ENCODE peak calls at places on chromosomes 13 and 19, in eight cellular contexts. One of them, this sample, is unnamed.

GRCh38 chr19:16527971-16528521 is 14.2 kb downstream of the CHERP start:
- DNase-seq in A673: peak; percentile 42
- DNase-seq in tibial nerve: no peak
- DNase-seq in cardiac fibroblast: peak; percentile 32
- DNase-seq in fibroblast of pulmonary artery: peak; percentile 27
- DNase-seq in activated CD8-positive, alpha-beta T cell treated with anti-CD3 and anti-CD28 coated beads for 36 hours: peak; percentile 62
- DNase-seq in thoracic aorta: no peak
- DNase-seq in MCF 10A: no peak
- DNase-seq in this sample: no peak

GRCh38 chr13:49218493-49219051 is 1.6 kb upstream of the MLNR start:
- DNase-seq in MCF 10A: no peak
- DNase-seq in fibroblast of pulmonary artery: no peak
- DNase-seq in activated CD8-positive, alpha-beta T cell treated with anti-CD3 and anti-CD28 coated beads for 36 hours: no peak
- DNase-seq in A673: no peak
- DNase-seq in thoracic aorta: no peak
- DNase-seq in tibial nerve: no peak
- DNase-seq in cardiac fibroblast: peak; percentile 27
- DNase-seq in this sample: no peak

GRCh38 chr13:113151745-113152707 is 6.4 kb upstream of the PROZ start:
- DNase-seq in fibroblast of pulmonary artery: peak; percentile 41
- DNase-seq in tibial nerve: no peak
- DNase-seq in cardiac fibroblast: peak; percentile 43
- DNase-seq in thoracic aorta: no peak
- DNase-seq in A673: peak; percentile 58
- DNase-seq in activated CD8-positive, alpha-beta T cell treated with anti-CD3 and anti-CD28 coated beads for 36 hours: peak; percentile 49
- DNase-seq in MCF 10A: no peak
- DNase-seq in this sample: no peak

GRCh38 chr13:99403458-99403971 is 96.3 kb upstream of the GPR183 start:
- DNase-seq in thoracic aorta: no peak
- DNase-seq in tibial nerve: no peak
- DNase-seq in fibroblast of pulmonary artery: no peak
- DNase-seq in cardiac fibroblast: no peak
- DNase-seq in activated CD8-positive, alpha-beta T cell treated with anti-CD3 and anti-CD28 coated beads for 36 hours: peak; percentile 57
- DNase-seq in MCF 10A: no peak
- DNase-seq in A673: no peak
- DNase-seq in this sample: no peak

GRCh38 chr19:51749979-51750378 is 1.7 kb downstream of the FPR1 start:
- DNase-seq in tibial nerve: no peak
- DNase-seq in fibroblast of pulmonary artery: no peak
- DNase-seq in cardiac fibroblast: peak; percentile 74
- DNase-seq in activated CD8-positive, alpha-beta T cell treated with anti-CD3 and anti-CD28 coated beads for 36 hours: no peak
- DNase-seq in thoracic aorta: no peak
- DNase-seq in A673: no peak
- DNase-seq in MCF 10A: peak; percentile 45
- DNase-seq in this sample: no peak

GRCh38 chr13:27425918-27426630 is 1.7 kb downstream of the GTF3A start:
- DNase-seq in activated CD8-positive, alpha-beta T cell treated with anti-CD3 and anti-CD28 coated beads for 36 hours: peak; percentile 90
- DNase-seq in cardiac fibroblast: peak; percentile 81
- DNase-seq in A673: peak; percentile 64
- DNase-seq in MCF 10A: peak; percentile 92
- DNase-seq in tibial nerve: peak; percentile 68
- DNase-seq in fibroblast of pulmonary artery: peak; percentile 77
- DNase-seq in thoracic aorta: peak; percentile 30
- DNase-seq in this sample: peak; percentile 43

GRCh38 chr13:44088911-44089851 is 209.5 kb downstream of the LACC1 start:
- DNase-seq in A673: no peak
- DNase-seq in MCF 10A: no peak
- DNase-seq in thoracic aorta: no peak
- DNase-seq in tibial nerve: no peak
- DNase-seq in activated CD8-positive, alpha-beta T cell treated with anti-CD3 and anti-CD28 coated beads for 36 hours: peak; percentile 60
- DNase-seq in fibroblast of pulmonary artery: no peak
- DNase-seq in cardiac fibroblast: no peak
- DNase-seq in this sample: no peak

GRCh38 chr19:54298357-54299125 is 14.4 kb downstream of the LILRA5 start:
- DNase-seq in A673: no peak
- DNase-seq in tibial nerve: no peak
- DNase-seq in activated CD8-positive, alpha-beta T cell treated with anti-CD3 and anti-CD28 coated beads for 36 hours: no peak
- DNase-seq in MCF 10A: no peak
- DNase-seq in fibroblast of pulmonary artery: no peak
- DNase-seq in thoracic aorta: no peak
- DNase-seq in cardiac fibroblast: no peak
- DNase-seq in this sample: no peak

GRCh38 chr13:71775946-71776345 is 91.1 kb downstream of the DACH1 start:
- DNase-seq in MCF 10A: no peak
- DNase-seq in A673: peak; percentile 87
- DNase-seq in cardiac fibroblast: no peak
- DNase-seq in thoracic aorta: no peak
- DNase-seq in tibial nerve: no peak
- DNase-seq in activated CD8-positive, alpha-beta T cell treated with anti-CD3 and anti-CD28 coated beads for 36 hours: no peak
- DNase-seq in fibroblast of pulmonary artery: no peak
- DNase-seq in this sample: no peak

GRCh38 chr13:42477588-42478190 is 96.3 kb upstream of the TNFSF11 start:
- DNase-seq in A673: no peak
- DNase-seq in MCF 10A: peak; percentile 55
- DNase-seq in thoracic aorta: no peak
- DNase-seq in fibroblast of pulmonary artery: no peak
- DNase-seq in activated CD8-positive, alpha-beta T cell treated with anti-CD3 and anti-CD28 coated beads for 36 hours: no peak
- DNase-seq in tibial nerve: no peak
- DNase-seq in cardiac fibroblast: no peak
- DNase-seq in this sample: no peak

GRCh38 chr13:20363604-20364003 is 131.5 kb upstream of the GJB6 start:
- DNase-seq in activated CD8-positive, alpha-beta T cell treated with anti-CD3 and anti-CD28 coated beads for 36 hours: no peak
- DNase-seq in MCF 10A: no peak
- DNase-seq in tibial nerve: no peak
- DNase-seq in fibroblast of pulmonary artery: peak; percentile 10
- DNase-seq in thoracic aorta: no peak
- DNase-seq in cardiac fibroblast: no peak
- DNase-seq in A673: no peak
- DNase-seq in this sample: no peak

GRCh38 chr13:32734511-32734910 is 148.3 kb downstream of the PDS5B start:
- DNase-seq in fibroblast of pulmonary artery: peak; percentile 73
- DNase-seq in tibial nerve: peak; percentile 21
- DNase-seq in thoracic aorta: no peak
- DNase-seq in activated CD8-positive, alpha-beta T cell treated with anti-CD3 and anti-CD28 coated beads for 36 hours: peak; percentile 59
- DNase-seq in A673: peak; percentile 69
- DNase-seq in MCF 10A: peak; percentile 62
- DNase-seq in cardiac fibroblast: peak; percentile 86
- DNase-seq in this sample: no peak

GRCh38 chr19:860481-861098 is 1.1 kb downstream of the CFD start:
- DNase-seq in MCF 10A: peak; percentile 45
- DNase-seq in thoracic aorta: no peak
- DNase-seq in A673: peak; percentile 75
- DNase-seq in activated CD8-positive, alpha-beta T cell treated with anti-CD3 and anti-CD28 coated beads for 36 hours: peak; percentile 62
- DNase-seq in tibial nerve: peak; percentile 66
- DNase-seq in cardiac fibroblast: peak; percentile 49
- DNase-seq in fibroblast of pulmonary artery: peak; percentile 50
- DNase-seq in this sample: peak; percentile 87

GRCh38 chr19:55255618-55256423 is 3.0 kb downstream of the PPP6R1 start:
- DNase-seq in thoracic aorta: no peak
- DNase-seq in tibial nerve: no peak
- DNase-seq in fibroblast of pulmonary artery: peak; percentile 26
- DNase-seq in cardiac fibroblast: peak; percentile 46
- DNase-seq in MCF 10A: peak; percentile 20
- DNase-seq in activated CD8-positive, alpha-beta T cell treated with anti-CD3 and anti-CD28 coated beads for 36 hours: peak; percentile 86
- DNase-seq in A673: no peak
- DNase-seq in this sample: peak; percentile 65

GRCh38 chr13:86792153-86792651 is 879.0 kb upstream of the SLITRK5 start:
- DNase-seq in MCF 10A: no peak
- DNase-seq in A673: no peak
- DNase-seq in thoracic aorta: no peak
- DNase-seq in tibial nerve: no peak
- DNase-seq in fibroblast of pulmonary artery: no peak
- DNase-seq in activated CD8-positive, alpha-beta T cell treated with anti-CD3 and anti-CD28 coated beads for 36 hours: no peak
- DNase-seq in cardiac fibroblast: no peak
- DNase-seq in this sample: no peak

GRCh38 chr19:18919086-18919894 is at the start of the genes COPE and DDX49:
- DNase-seq in tibial nerve: peak; percentile 99
- DNase-seq in thoracic aorta: peak; percentile 97
- DNase-seq in activated CD8-positive, alpha-beta T cell treated with anti-CD3 and anti-CD28 coated beads for 36 hours: peak; percentile 99
- DNase-seq in MCF 10A: peak; percentile 100
- DNase-seq in A673: peak; percentile 100
- DNase-seq in fibroblast of pulmonary artery: peak; percentile 100
- DNase-seq in cardiac fibroblast: peak; percentile 100
- DNase-seq in this sample: peak; percentile 99
- TF ChIP-seq CTCF in tibial nerve: no peak
- TF ChIP-seq CTCF in thoracic aorta: no peak
- TF ChIP-seq CTCF in activated CD8-positive, alpha-beta T cell treated with anti-CD3 and anti-CD28 coated beads for 36 hours: no peak
- TF ChIP-seq CTCF in MCF 10A: no peak
- TF ChIP-seq CTCF in A673: no peak
- TF ChIP-seq CTCF in fibroblast of pulmonary artery: no peak
- TF ChIP-seq CTCF in cardiac fibroblast: no peak
- TF ChIP-seq CTCF in this sample: no peak

GRCh38 chr19:41595890-41596280 is 19.9 kb downstream of the CEACAM21 start:
- DNase-seq in tibial nerve: no peak
- DNase-seq in A673: no peak
- DNase-seq in fibroblast of pulmonary artery: no peak
- DNase-seq in MCF 10A: no peak
- DNase-seq in thoracic aorta: no peak
- DNase-seq in activated CD8-positive, alpha-beta T cell treated with anti-CD3 and anti-CD28 coated beads for 36 hours: no peak
- DNase-seq in cardiac fibroblast: no peak
- DNase-seq in this sample: no peak

GRCh38 chr19:41591951-41592562 is 16.1 kb downstream of the CEACAM21 start:
- DNase-seq in A673: no peak
- DNase-seq in MCF 10A: no peak
- DNase-seq in tibial nerve: no peak
- DNase-seq in fibroblast of pulmonary artery: no peak
- DNase-seq in thoracic aorta: no peak
- DNase-seq in activated CD8-positive, alpha-beta T cell treated with anti-CD3 and anti-CD28 coated beads for 36 hours: no peak
- DNase-seq in cardiac fibroblast: no peak
- DNase-seq in this sample: no peak

GRCh38 chr19:41597600-41598041 is 21.7 kb downstream of the CEACAM21 start:
- DNase-seq in A673: peak; percentile 85
- DNase-seq in tibial nerve: peak; percentile 81
- DNase-seq in cardiac fibroblast: peak; percentile 75
- DNase-seq in MCF 10A: peak; percentile 68
- DNase-seq in fibroblast of pulmonary artery: peak; percentile 74
- DNase-seq in thoracic aorta: no peak
- DNase-seq in activated CD8-positive, alpha-beta T cell treated with anti-CD3 and anti-CD28 coated beads for 36 hours: peak; percentile 89
- DNase-seq in this sample: peak; percentile 83

GRCh38 chr19:41599175-41599966 is 23.4 kb downstream of the CEACAM21 start:
- DNase-seq in MCF 10A: no peak
- DNase-seq in A673: no peak
- DNase-seq in thoracic aorta: no peak
- DNase-seq in fibroblast of pulmonary artery: no peak
- DNase-seq in tibial nerve: no peak
- DNase-seq in cardiac fibroblast: no peak
- DNase-seq in activated CD8-positive, alpha-beta T cell treated with anti-CD3 and anti-CD28 coated beads for 36 hours: no peak
- DNase-seq in this sample: no peak

GRCh38 chr19:41595258-41595889 is 19.4 kb downstream of the CEACAM21 start:
- DNase-seq in activated CD8-positive, alpha-beta T cell treated with anti-CD3 and anti-CD28 coated beads for 36 hours: peak; percentile 75
- DNase-seq in fibroblast of pulmonary artery: peak; percentile 87
- DNase-seq in cardiac fibroblast: peak; percentile 91
- DNase-seq in MCF 10A: peak; percentile 92
- DNase-seq in tibial nerve: peak; percentile 22
- DNase-seq in thoracic aorta: no peak
- DNase-seq in A673: peak; percentile 87
- DNase-seq in this sample: peak; percentile 75
- TF ChIP-seq CTCF in activated CD8-positive, alpha-beta T cell treated with anti-CD3 and anti-CD28 coated beads for 36 hours: peak; percentile 78
- TF ChIP-seq CTCF in fibroblast of pulmonary artery: peak; percentile 74
- TF ChIP-seq CTCF in cardiac fibroblast: peak; percentile 69
- TF ChIP-seq CTCF in MCF 10A: peak; percentile 64
- TF ChIP-seq CTCF in tibial nerve: peak; percentile 42
- TF ChIP-seq CTCF in thoracic aorta: no peak
- TF ChIP-seq CTCF in A673: peak; percentile 87
- TF ChIP-seq CTCF in this sample: peak; percentile 86

GRCh38 chr19:49637865-49638350 is 2.0 kb downstream of the RRAS start:
- DNase-seq in activated CD8-positive, alpha-beta T cell treated with anti-CD3 and anti-CD28 coated beads for 36 hours: no peak
- DNase-seq in A673: peak; percentile 81
- DNase-seq in thoracic aorta: peak; percentile 55
- DNase-seq in MCF 10A: peak; percentile 93
- DNase-seq in fibroblast of pulmonary artery: peak; percentile 86
- DNase-seq in tibial nerve: peak; percentile 86
- DNase-seq in cardiac fibroblast: peak; percentile 84
- DNase-seq in this sample: no peak

GRCh38 chr19:49639401-49640112 is 386 bp downstream of the RRAS start:
- DNase-seq in MCF 10A: no peak
- DNase-seq in tibial nerve: peak; percentile 20
- DNase-seq in activated CD8-positive, alpha-beta T cell treated with anti-CD3 and anti-CD28 coated beads for 36 hours: no peak
- DNase-seq in A673: peak; percentile 40
- DNase-seq in thoracic aorta: no peak
- DNase-seq in fibroblast of pulmonary artery: no peak
- DNase-seq in cardiac fibroblast: peak; percentile 17
- DNase-seq in this sample: no peak

GRCh38 chr19:49640113-49640898 is at the start of gene RRAS:
- DNase-seq in MCF 10A: peak; percentile 100
- DNase-seq in thoracic aorta: peak; percentile 99
- DNase-seq in A673: peak; percentile 100
- DNase-seq in fibroblast of pulmonary artery: peak; percentile 100
- DNase-seq in cardiac fibroblast: peak; percentile 100
- DNase-seq in activated CD8-positive, alpha-beta T cell treated with anti-CD3 and anti-CD28 coated beads for 36 hours: peak; percentile 100
- DNase-seq in tibial nerve: peak; percentile 99
- DNase-seq in this sample: peak; percentile 98

GRCh38 chr19:49636230-49636932 is 3.6 kb downstream of the RRAS start:
- DNase-seq in A673: no peak
- DNase-seq in MCF 10A: no peak
- DNase-seq in activated CD8-positive, alpha-beta T cell treated with anti-CD3 and anti-CD28 coated beads for 36 hours: no peak
- DNase-seq in fibroblast of pulmonary artery: no peak
- DNase-seq in tibial nerve: no peak
- DNase-seq in thoracic aorta: no peak
- DNase-seq in cardiac fibroblast: no peak
- DNase-seq in this sample: no peak

DNA sequence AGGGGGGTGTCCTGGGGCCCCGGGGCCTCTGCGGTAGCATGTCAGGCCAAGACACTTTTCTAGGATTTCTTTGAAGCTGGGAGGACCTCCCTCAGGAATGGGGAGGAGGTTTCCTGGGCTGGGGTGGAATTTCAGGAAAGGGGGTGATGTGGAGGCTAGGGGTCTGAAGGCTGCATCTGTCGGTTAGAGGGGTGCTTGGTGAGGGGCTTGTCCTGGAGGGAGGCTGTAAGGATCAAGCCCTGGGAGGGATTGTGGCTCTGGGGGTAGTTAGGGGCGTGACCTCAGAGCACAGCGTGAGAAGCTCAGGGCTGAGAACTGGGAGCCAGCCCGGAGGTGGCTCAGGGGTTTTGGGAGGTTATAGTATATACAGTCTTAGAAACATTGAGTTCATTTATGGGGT is 1.6 kb downstream of the RRAS start:
- DNase-seq in MCF 10A: peak; percentile 25
- DNase-seq in thoracic aorta: no peak
- DNase-seq in activated CD8-positive, alpha-beta T cell treated with anti-CD3 and anti-CD28 coated beads for 36 hours: no peak
- DNase-seq in cardiac fibroblast: peak; percentile 53
- DNase-seq in A673: no peak
- DNase-seq in fibroblast of pulmonary artery: peak; percentile 28
- DNase-seq in tibial nerve: no peak
- DNase-seq in this sample: no peak
- TF ChIP-seq CTCF in MCF 10A: no peak
- TF ChIP-seq CTCF in thoracic aorta: no peak
- TF ChIP-seq CTCF in activated CD8-positive, alpha-beta T cell treated with anti-CD3 and anti-CD28 coated beads for 36 hours: no peak
- TF ChIP-seq CTCF in cardiac fibroblast: no peak
- TF ChIP-seq CTCF in A673: no peak
- TF ChIP-seq CTCF in fibroblast of pulmonary artery: no peak
- TF ChIP-seq CTCF in tibial nerve: no peak
- TF ChIP-seq CTCF in this sample: no peak

GRCh38 chr19:4109626-4109945 is 14.3 kb downstream of the MAP2K2 start:
- DNase-seq in MCF 10A: no peak
- DNase-seq in thoracic aorta: no peak
- DNase-seq in cardiac fibroblast: no peak
- DNase-seq in activated CD8-positive, alpha-beta T cell treated with anti-CD3 and anti-CD28 coated beads for 36 hours: no peak
- DNase-seq in fibroblast of pulmonary artery: no peak
- DNase-seq in A673: no peak
- DNase-seq in tibial nerve: no peak
- DNase-seq in this sample: no peak
- TF ChIP-seq CTCF in MCF 10A: no peak
- TF ChIP-seq CTCF in thoracic aorta: no peak
- TF ChIP-seq CTCF in cardiac fibroblast: no peak
- TF ChIP-seq CTCF in activated CD8-positive, alpha-beta T cell treated with anti-CD3 and anti-CD28 coated beads for 36 hours: no peak
- TF ChIP-seq CTCF in fibroblast of pulmonary artery: no peak
- TF ChIP-seq CTCF in A673: no peak
- TF ChIP-seq CTCF in tibial nerve: no peak
- TF ChIP-seq CTCF in this sample: no peak